ENCODE peak calls at places on chromosomes 12 and 14, in five cellular contexts. R, U, E, X and K are unnamed samples.

GRCh38 chr12:56420411-56420810 is 28.8 kb downstream of the TIMELESS start:
- DNase-seq in R (no peak), U (no peak), E (no peak), X (no peak), K (no peak)

GRCh38 chr14:66076166-66076565 is 410.0 kb upstream of the CCDC196 start:
- DNase-seq in R (no peak), U (no peak), E (no peak), X (no peak), K (no peak)

GRCh38 chr14:75141967-75142366 is 15.1 kb upstream of the NEK9 start:
- DNase-seq in R (no peak), U (peak; percentile 63), E (peak; percentile 22), X (no peak), K (peak; percentile 56)

GRCh38 chr14:36647827-36648753 is 13.6 kb upstream of the PAX9 start:
- DNase-seq in R (no peak), U (peak; percentile 56), E (peak; percentile 73), X (peak; percentile 74), K (peak; percentile 30)

GRCh38 chr14:75720828-75721227 is 59.8 kb downstream of the TTLL5 start:
- DNase-seq in R (peak; percentile 10), U (peak; percentile 43), E (no peak), X (no peak), K (no peak)

GRCh38 chr12:62297321-62297720 is 37.1 kb downstream of the USP15 start:
- DNase-seq in R (no peak), U (no peak), E (no peak), X (no peak), K (no peak)

GRCh38 chr12:102960766-102961487 is 3.5 kb downstream of the ASCL1 start:
- DNase-seq in R (no peak), U (no peak), E (no peak), X (no peak), K (no peak)

GRCh38 chr12:132345555-132346200 is 16.3 kb upstream of the GALNT9 start:
- DNase-seq in R (no peak), U (no peak), E (no peak), X (no peak), K (no peak)

GRCh38 chr14:77605392-77605978 is 11.0 kb downstream of the SPTLC2 start:
- DNase-seq in R (no peak), U (no peak), E (no peak), X (no peak), K (no peak)

GRCh38 chr14:59224341-59224740 is 35.9 kb downstream of the DAAM1 start:
- DNase-seq in R (no peak), U (no peak), E (no peak), X (no peak), K (peak; percentile 10)

GRCh38 chr14:70887207-70888150 is 19.8 kb upstream of the PCNX1 start:
- DNase-seq in R (peak; percentile 57), U (peak; percentile 84), E (no peak), X (no peak), K (peak; percentile 98)

GRCh38 chr14:70888681-70889175 is 18.5 kb upstream of the PCNX1 start:
- DNase-seq in R (peak; percentile 43), U (peak; percentile 87), E (peak; percentile 12), X (peak; percentile 91), K (peak; percentile 70)

GRCh38 chr14:70889555-70889954 is 17.7 kb upstream of the PCNX1 start:
- DNase-seq in R (no peak), U (no peak), E (no peak), X (no peak), K (no peak)

GRCh38 chr14:70886421-70887206 is 20.6 kb upstream of the PCNX1 start:
- DNase-seq in R (no peak), U (no peak), E (no peak), X (no peak), K (no peak)

GRCh38 chr14:70888151-70888499 is 19.1 kb upstream of the PCNX1 start:
- DNase-seq in R (no peak), U (no peak), E (no peak), X (no peak), K (no peak)
- H3K4me3 ChIP-seq in R (no peak overlapping the region), U (no peak overlapping the region), E (no peak overlapping the region), X (no peak overlapping the region), K (no peak overlapping the region)

GRCh38 chr12:2115101-2115845 is 62.5 kb downstream of the CACNA1C start:
- DNase-seq in R (no peak), U (no peak), E (no peak), X (no peak), K (no peak)

GRCh38 chr12:2113080-2113479 is 60.3 kb downstream of the CACNA1C start:
- DNase-seq in R (no peak), U (no peak), E (no peak), X (no peak), K (no peak)

GRCh38 chr12:2112401-2112800 is 59.6 kb downstream of the CACNA1C start:
- DNase-seq in R (no peak), U (no peak), E (no peak), X (no peak), K (no peak)

GRCh38 chr12:2113501-2113912 is 60.7 kb downstream of the CACNA1C start:
- DNase-seq in R (no peak), U (no peak), E (no peak), X (no peak), K (no peak)

GRCh38 chr12:2114071-2114470 is 61.3 kb downstream of the CACNA1C start:
- DNase-seq in R (no peak), U (no peak), E (no peak), X (no peak), K (no peak)
- H3K4me3 ChIP-seq in R (no peak overlapping the region), U (no peak overlapping the region), E (no peak overlapping the region), X (no peak overlapping the region), K (no peak overlapping the region)

GRCh38 chr12:66189476-66189823 is 436 bp downstream of the IRAK3 start:
- DNase-seq in R (no peak), U (peak; percentile 43), E (no peak), X (no peak), K (no peak)
- H3K4me3 ChIP-seq in R (peak overlapping the region; percentile 58), U (peak overlapping the region; percentile 57), E (no peak overlapping the region), X (peak overlapping the region; percentile 18), K (peak overlapping the region; percentile 54)

GRCh38 chr14:32428875-32429274 is 99.8 kb downstream of the AKAP6 start:
- DNase-seq in R (no peak), U (no peak), E (no peak), X (no peak), K (no peak)
- H3K4me3 ChIP-seq in R (no peak overlapping the region), U (no peak overlapping the region), E (no peak overlapping the region), X (no peak overlapping the region), K (no peak overlapping the region)